ENCODE peak calls at places on chromosomes 2 and 18, in nine cellular contexts. One of them, this sample, is unnamed.

GRCh38 chr2:234643407-234643806 is 146.5 kb upstream of the ARL4C start:
- DNase-seq in lung: no peak
- DNase-seq in GM23248: peak; percentile 43
- DNase-seq in right cardiac atrium: no peak
- DNase-seq in adrenal gland: no peak
- DNase-seq in mammary epithelial cell: no peak
- DNase-seq in pancreas: no peak
- DNase-seq in CD4-positive, CD25-positive, alpha-beta regulatory T cell: no peak
- DNase-seq in H9: no peak
- DNase-seq in this sample: no peak

GRCh38 chr18:48771641-48772380 is 179.0 kb downstream of the SMAD7 start:
- DNase-seq in adrenal gland: no peak
- DNase-seq in CD4-positive, CD25-positive, alpha-beta regulatory T cell: no peak
- DNase-seq in right cardiac atrium: peak; percentile 60
- DNase-seq in H9: no peak
- DNase-seq in mammary epithelial cell: peak; percentile 8
- DNase-seq in pancreas: no peak
- DNase-seq in GM23248: no peak
- DNase-seq in lung: no peak
- DNase-seq in this sample: no peak

GRCh38 chr2:239429473-239430350 is 28.9 kb upstream of the HDAC4 start:
- DNase-seq in lung: no peak
- DNase-seq in adrenal gland: no peak
- DNase-seq in CD4-positive, CD25-positive, alpha-beta regulatory T cell: no peak
- DNase-seq in GM23248: no peak
- DNase-seq in right cardiac atrium: no peak
- DNase-seq in H9: no peak
- DNase-seq in mammary epithelial cell: no peak
- DNase-seq in pancreas: no peak
- DNase-seq in this sample: no peak

GRCh38 chr2:69067866-69068265 is 54.9 kb downstream of the ANTXR1 start:
- DNase-seq in adrenal gland: no peak
- DNase-seq in GM23248: no peak
- DNase-seq in mammary epithelial cell: peak; percentile 85
- DNase-seq in right cardiac atrium: no peak
- DNase-seq in CD4-positive, CD25-positive, alpha-beta regulatory T cell: no peak
- DNase-seq in pancreas: no peak
- DNase-seq in H9: no peak
- DNase-seq in lung: no peak
- DNase-seq in this sample: no peak

GRCh38 chr2:138708682-138709241 is 71.4 kb downstream of the NXPH2 start:
- DNase-seq in lung: no peak
- DNase-seq in mammary epithelial cell: no peak
- DNase-seq in adrenal gland: no peak
- DNase-seq in pancreas: no peak
- DNase-seq in right cardiac atrium: no peak
- DNase-seq in GM23248: peak; percentile 44
- DNase-seq in CD4-positive, CD25-positive, alpha-beta regulatory T cell: no peak
- DNase-seq in H9: no peak
- DNase-seq in this sample: no peak

GRCh38 chr2:513981-514706 is 163.1 kb downstream of the TMEM18 start:
- DNase-seq in lung: no peak
- DNase-seq in adrenal gland: no peak
- DNase-seq in pancreas: no peak
- DNase-seq in CD4-positive, CD25-positive, alpha-beta regulatory T cell: no peak
- DNase-seq in GM23248: no peak
- DNase-seq in right cardiac atrium: no peak
- DNase-seq in H9: no peak
- DNase-seq in mammary epithelial cell: no peak
- DNase-seq in this sample: no peak

GRCh38 chr2:28643911-28644334 is 107.7 kb upstream of the PPP1CB start:
- DNase-seq in mammary epithelial cell: peak; percentile 93
- DNase-seq in right cardiac atrium: no peak
- DNase-seq in GM23248: peak; percentile 91
- DNase-seq in lung: no peak
- DNase-seq in CD4-positive, CD25-positive, alpha-beta regulatory T cell: no peak
- DNase-seq in pancreas: no peak
- DNase-seq in adrenal gland: no peak
- DNase-seq in H9: no peak
- DNase-seq in this sample: peak; percentile 69

GRCh38 chr2:177530513-177531039 is 138.0 kb downstream of the AGPS start:
- DNase-seq in GM23248: no peak
- DNase-seq in mammary epithelial cell: no peak
- DNase-seq in CD4-positive, CD25-positive, alpha-beta regulatory T cell: no peak
- DNase-seq in lung: no peak
- DNase-seq in pancreas: no peak
- DNase-seq in H9: no peak
- DNase-seq in adrenal gland: no peak
- DNase-seq in right cardiac atrium: no peak
- DNase-seq in this sample: no peak

GRCh38 chr2:237465515-237466227 is 21.4 kb upstream of the MLPH start:
- DNase-seq in pancreas: no peak
- DNase-seq in mammary epithelial cell: peak; percentile 85
- DNase-seq in right cardiac atrium: no peak
- DNase-seq in adrenal gland: no peak
- DNase-seq in GM23248: peak; percentile 97
- DNase-seq in H9: no peak
- DNase-seq in CD4-positive, CD25-positive, alpha-beta regulatory T cell: no peak
- DNase-seq in lung: no peak
- DNase-seq in this sample: no peak

GRCh38 chr18:75241705-75242104 is 31.1 kb downstream of the TSHZ1 start:
- DNase-seq in right cardiac atrium: no peak
- DNase-seq in adrenal gland: no peak
- DNase-seq in lung: no peak
- DNase-seq in H9: no peak
- DNase-seq in mammary epithelial cell: no peak
- DNase-seq in pancreas: no peak
- DNase-seq in GM23248: no peak
- DNase-seq in CD4-positive, CD25-positive, alpha-beta regulatory T cell: no peak
- DNase-seq in this sample: no peak

GRCh38 chr2:241561811-241562210 is 3.3 kb downstream of the BOK start:
- DNase-seq in CD4-positive, CD25-positive, alpha-beta regulatory T cell: no peak
- DNase-seq in mammary epithelial cell: peak; percentile 61
- DNase-seq in right cardiac atrium: peak; percentile 87
- DNase-seq in adrenal gland: peak; percentile 62
- DNase-seq in GM23248: peak; percentile 90
- DNase-seq in pancreas: peak; percentile 72
- DNase-seq in H9: peak; percentile 52
- DNase-seq in lung: peak; percentile 79
- DNase-seq in this sample: peak; percentile 87

GRCh38 chr18:76791642-76792041 is 30.7 kb upstream of the ZNF236 start:
- DNase-seq in lung: no peak
- DNase-seq in pancreas: no peak
- DNase-seq in adrenal gland: no peak
- DNase-seq in CD4-positive, CD25-positive, alpha-beta regulatory T cell: no peak
- DNase-seq in mammary epithelial cell: no peak
- DNase-seq in H9: no peak
- DNase-seq in right cardiac atrium: no peak
- DNase-seq in GM23248: no peak
- DNase-seq in this sample: no peak

GRCh38 chr18:76783786-76784484 is 38.4 kb upstream of the ZNF236 start:
- DNase-seq in pancreas: no peak
- DNase-seq in GM23248: no peak
- DNase-seq in right cardiac atrium: no peak
- DNase-seq in lung: no peak
- DNase-seq in mammary epithelial cell: no peak
- DNase-seq in adrenal gland: no peak
- DNase-seq in CD4-positive, CD25-positive, alpha-beta regulatory T cell: no peak
- DNase-seq in H9: no peak
- DNase-seq in this sample: no peak

GRCh38 chr18:76791106-76791505 is 31.3 kb upstream of the ZNF236 start:
- DNase-seq in lung: no peak
- DNase-seq in mammary epithelial cell: no peak
- DNase-seq in CD4-positive, CD25-positive, alpha-beta regulatory T cell: no peak
- DNase-seq in right cardiac atrium: no peak
- DNase-seq in GM23248: no peak
- DNase-seq in pancreas: no peak
- DNase-seq in H9: no peak
- DNase-seq in adrenal gland: no peak
- DNase-seq in this sample: no peak

GRCh38 chr18:76788571-76789317 is 33.6 kb upstream of the ZNF236 start:
- DNase-seq in right cardiac atrium: no peak
- DNase-seq in GM23248: no peak
- DNase-seq in CD4-positive, CD25-positive, alpha-beta regulatory T cell: no peak
- DNase-seq in adrenal gland: no peak
- DNase-seq in pancreas: no peak
- DNase-seq in lung: no peak
- DNase-seq in mammary epithelial cell: no peak
- DNase-seq in H9: no peak
- DNase-seq in this sample: no peak
- H3K9me3 ChIP-seq in right cardiac atrium: no peaks in the 10 kb centered on the region
- H3K9me3 ChIP-seq in GM23248: no peaks in the 10 kb centered on the region
- H3K9me3 ChIP-seq in CD4-positive, CD25-positive, alpha-beta regulatory T cell: peaks cover 11% of the 10 kb centered on the region
- H3K9me3 ChIP-seq in adrenal gland: no peaks in the 10 kb centered on the region
- H3K9me3 ChIP-seq in pancreas: no peaks in the 10 kb centered on the region
- H3K9me3 ChIP-seq in lung: peaks cover 15% of the 10 kb centered on the region
- H3K9me3 ChIP-seq in mammary epithelial cell: peaks cover 3% of the 10 kb centered on the region
- H3K9me3 ChIP-seq in H9: no peaks in the 10 kb centered on the region
- H3K9me3 ChIP-seq in this sample: peaks cover 3% of the 10 kb centered on the region

GRCh38 chr2:3516831-3517230 is 2.5 kb downstream of the ADI1 start:
- DNase-seq in lung: no peak
- DNase-seq in right cardiac atrium: no peak
- DNase-seq in CD4-positive, CD25-positive, alpha-beta regulatory T cell: no peak
- DNase-seq in H9: no peak
- DNase-seq in mammary epithelial cell: no peak
- DNase-seq in pancreas: no peak
- DNase-seq in GM23248: no peak
- DNase-seq in adrenal gland: no peak
- DNase-seq in this sample: no peak

GRCh38 chr2:3517948-3518495 is 1.3 kb downstream of the ADI1 start:
- DNase-seq in H9: no peak
- DNase-seq in lung: no peak
- DNase-seq in pancreas: no peak
- DNase-seq in CD4-positive, CD25-positive, alpha-beta regulatory T cell: no peak
- DNase-seq in adrenal gland: no peak
- DNase-seq in right cardiac atrium: no peak
- DNase-seq in GM23248: no peak
- DNase-seq in mammary epithelial cell: no peak
- DNase-seq in this sample: no peak

DNA sequence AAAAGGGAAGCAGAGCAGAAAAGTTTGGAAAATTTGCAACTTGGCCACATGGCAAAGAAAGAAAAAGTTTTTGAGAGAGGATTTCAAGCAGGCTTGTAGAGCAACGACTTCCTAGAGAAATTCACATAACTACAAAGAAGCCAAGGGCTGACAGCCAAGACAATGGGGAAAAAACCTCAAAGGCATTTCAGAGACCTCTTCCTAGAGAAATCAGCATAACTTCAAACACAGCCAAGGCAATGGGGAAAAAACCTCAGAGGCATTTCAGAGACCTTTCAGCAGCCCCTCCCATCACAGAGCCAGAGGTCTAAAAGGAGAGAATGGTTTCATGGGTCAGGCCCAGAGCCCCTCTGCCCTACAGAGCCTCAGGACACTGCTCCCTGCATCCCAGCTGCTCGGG is 7.2 kb downstream of the ADI1 start:
- DNase-seq in adrenal gland: no peak
- DNase-seq in pancreas: no peak
- DNase-seq in CD4-positive, CD25-positive, alpha-beta regulatory T cell: no peak
- DNase-seq in GM23248: no peak
- DNase-seq in mammary epithelial cell: no peak
- DNase-seq in lung: no peak
- DNase-seq in H9: peak; percentile 26
- DNase-seq in right cardiac atrium: no peak
- DNase-seq in this sample: no peak
- H3K9me3 ChIP-seq in adrenal gland: no peaks in the 10 kb centered on the region
- H3K9me3 ChIP-seq in pancreas: no peaks in the 10 kb centered on the region
- H3K9me3 ChIP-seq in CD4-positive, CD25-positive, alpha-beta regulatory T cell: peaks cover 4% of the 10 kb centered on the region
- H3K9me3 ChIP-seq in GM23248: no peaks in the 10 kb centered on the region
- H3K9me3 ChIP-seq in mammary epithelial cell: no peaks in the 10 kb centered on the region
- H3K9me3 ChIP-seq in lung: no peaks in the 10 kb centered on the region
- H3K9me3 ChIP-seq in H9: no peaks in the 10 kb centered on the region
- H3K9me3 ChIP-seq in right cardiac atrium: no peaks in the 10 kb centered on the region
- H3K9me3 ChIP-seq in this sample: no peaks in the 10 kb centered on the region

GRCh38 chr18:78726326-78727056 is 253.1 kb upstream of the SALL3 start:
- DNase-seq in H9: peak; percentile 19
- DNase-seq in right cardiac atrium: no peak
- DNase-seq in GM23248: no peak
- DNase-seq in adrenal gland: no peak
- DNase-seq in lung: no peak
- DNase-seq in mammary epithelial cell: no peak
- DNase-seq in CD4-positive, CD25-positive, alpha-beta regulatory T cell: no peak
- DNase-seq in pancreas: no peak
- DNase-seq in this sample: peak; percentile 5

GRCh38 chr18:78725426-78725825 is 254.2 kb upstream of the SALL3 start:
- DNase-seq in mammary epithelial cell: no peak
- DNase-seq in H9: no peak
- DNase-seq in adrenal gland: no peak
- DNase-seq in pancreas: no peak
- DNase-seq in CD4-positive, CD25-positive, alpha-beta regulatory T cell: no peak
- DNase-seq in GM23248: no peak
- DNase-seq in lung: no peak
- DNase-seq in right cardiac atrium: no peak
- DNase-seq in this sample: peak; percentile 1

GRCh38 chr18:78722959-78723706 is 256.5 kb upstream of the SALL3 start:
- DNase-seq in adrenal gland: no peak
- DNase-seq in right cardiac atrium: no peak
- DNase-seq in mammary epithelial cell: no peak
- DNase-seq in GM23248: no peak
- DNase-seq in lung: no peak
- DNase-seq in pancreas: no peak
- DNase-seq in CD4-positive, CD25-positive, alpha-beta regulatory T cell: no peak
- DNase-seq in H9: peak; percentile 23
- DNase-seq in this sample: peak; percentile 3

GRCh38 chr18:78722391-78722790 is 257.2 kb upstream of the SALL3 start:
- DNase-seq in mammary epithelial cell: no peak
- DNase-seq in adrenal gland: no peak
- DNase-seq in CD4-positive, CD25-positive, alpha-beta regulatory T cell: no peak
- DNase-seq in H9: no peak
- DNase-seq in GM23248: no peak
- DNase-seq in pancreas: no peak
- DNase-seq in right cardiac atrium: no peak
- DNase-seq in lung: no peak
- DNase-seq in this sample: no peak

GRCh38 chr18:78724214-78724834 is 255.3 kb upstream of the SALL3 start:
- DNase-seq in mammary epithelial cell: no peak
- DNase-seq in lung: no peak
- DNase-seq in CD4-positive, CD25-positive, alpha-beta regulatory T cell: no peak
- DNase-seq in GM23248: no peak
- DNase-seq in adrenal gland: no peak
- DNase-seq in right cardiac atrium: no peak
- DNase-seq in H9: peak; percentile 14
- DNase-seq in pancreas: no peak
- DNase-seq in this sample: no peak
- H3K9me3 ChIP-seq in mammary epithelial cell: peaks cover 44% of the 10 kb centered on the region
- H3K9me3 ChIP-seq in lung: peaks cover 5% of the 10 kb centered on the region
- H3K9me3 ChIP-seq in CD4-positive, CD25-positive, alpha-beta regulatory T cell: no peaks in the 10 kb centered on the region
- H3K9me3 ChIP-seq in GM23248: no peaks in the 10 kb centered on the region
- H3K9me3 ChIP-seq in adrenal gland: no peaks in the 10 kb centered on the region
- H3K9me3 ChIP-seq in right cardiac atrium: no peaks in the 10 kb centered on the region
- H3K9me3 ChIP-seq in H9: no peaks in the 10 kb centered on the region
- H3K9me3 ChIP-seq in pancreas: no peaks in the 10 kb centered on the region
- H3K9me3 ChIP-seq in this sample: no peaks in the 10 kb centered on the region

DNA sequence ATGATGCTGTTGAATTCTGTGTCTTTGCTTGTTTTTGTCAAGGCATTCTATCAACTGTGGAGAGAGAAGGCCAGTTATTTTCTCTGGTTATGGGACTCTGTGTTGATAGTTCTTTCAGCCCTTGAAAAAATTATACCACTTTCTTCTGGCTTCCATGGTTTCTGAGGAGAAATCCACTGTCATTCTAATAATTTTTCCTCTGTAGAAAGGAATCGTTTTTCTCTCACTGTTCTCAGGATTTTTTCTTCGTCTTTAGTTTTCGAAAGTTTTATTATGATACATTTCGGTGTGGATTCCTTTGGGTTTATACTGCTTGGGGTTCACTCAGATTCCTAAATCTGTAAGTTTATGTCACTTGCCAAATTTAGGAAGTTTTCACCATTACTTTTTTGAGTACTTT is 6.6 kb downstream of the GALNT1 start:
- DNase-seq in right cardiac atrium: no peak
- DNase-seq in lung: no peak
- DNase-seq in pancreas: no peak
- DNase-seq in adrenal gland: no peak
- DNase-seq in GM23248: no peak
- DNase-seq in H9: no peak
- DNase-seq in CD4-positive, CD25-positive, alpha-beta regulatory T cell: no peak
- DNase-seq in mammary epithelial cell: no peak
- DNase-seq in this sample: no peak
- H3K9me3 ChIP-seq in right cardiac atrium: no peaks in the 10 kb centered on the region
- H3K9me3 ChIP-seq in lung: no peaks in the 10 kb centered on the region
- H3K9me3 ChIP-seq in pancreas: no peaks in the 10 kb centered on the region
- H3K9me3 ChIP-seq in adrenal gland: no peaks in the 10 kb centered on the region
- H3K9me3 ChIP-seq in GM23248: no peaks in the 10 kb centered on the region
- H3K9me3 ChIP-seq in H9: peaks cover 7% of the 10 kb centered on the region
- H3K9me3 ChIP-seq in CD4-positive, CD25-positive, alpha-beta regulatory T cell: no peaks in the 10 kb centered on the region
- H3K9me3 ChIP-seq in mammary epithelial cell: no peaks in the 10 kb centered on the region
- H3K9me3 ChIP-seq in this sample: no peaks in the 10 kb centered on the region